ENCODE peak calls at places on chromosomes 11 and 22, in five cellular contexts. X is CD8-positive, alpha-beta T cell; D is Peyer's patch; R is endodermal cell; I is neuronal stem cell. C is an unnamed sample. For H3K9me3, the result is how much of the 10 kb centered on the place peaks cover.

GRCh38 chr11:128563308-128563707 is 24.1 kb downstream of the ETS1 start:
- DNase-seq in X (no peak), D (no peak), R (no peak), I (no peak), C (no peak)

GRCh38 chr11:130672911-130673310 is 224.5 kb downstream of the ADAMTS15 start:
- DNase-seq in X (no peak), D (no peak), R (no peak), I (no peak), C (no peak)

GRCh38 chr11:61975638-61976419 is 8.4 kb upstream of the FTH1 start:
- DNase-seq in X (no peak), D (no peak), R (no peak), I (no peak), C (no peak)

GRCh38 chr22:36136475-36136874 is 24.1 kb downstream of the APOL3 start:
- DNase-seq in X (no peak), D (no peak), R (no peak), I (no peak), C (no peak)

GRCh38 chr22:46673205-46673604 is 53.0 kb downstream of the GRAMD4 start:
- DNase-seq in X (no peak), D (no peak), R (no peak), I (no peak), C (no peak)

GRCh38 chr11:61967924-61968757 is 707 bp upstream of the FTH1 start:
- DNase-seq in X (peak), D (peak), R (peak), I (no peak), C (no peak)

GRCh38 chr22:44752285-44753188 is at the start of gene ARHGAP8:
- DNase-seq in X (no peak), D (no peak), R (peak), I (no peak), C (no peak)

GRCh38 chr11:33804471-33804870 is 30.2 kb upstream of the FBXO3 start:
- DNase-seq in X (no peak), D (no peak), R (no peak), I (no peak), C (no peak)

GRCh38 chr11:120643254-120643653 is 131.7 kb downstream of the GRIK4 start:
- DNase-seq in X (no peak), D (no peak), R (no peak), I (no peak), C (no peak)

GRCh38 chr11:62930157-62930556 is 9.0 kb upstream of the CHRM1 start:
- DNase-seq in X (no peak), D (no peak), R (peak), I (no peak), C (no peak)

GRCh38 chr11:88469828-88470227 is 132.3 kb upstream of the CTSC start:
- DNase-seq in X (no peak), D (no peak), R (no peak), I (no peak), C (no peak)

GRCh38 chr11:109371444-109372176 is 50.4 kb upstream of the C11orf87 start:
- DNase-seq in X (no peak), D (no peak), R (no peak), I (no peak), C (no peak)

GRCh38 chr11:10255388-10256125 is 38.5 kb downstream of the SBF2 start:
- DNase-seq in X (no peak), D (no peak), R (no peak), I (no peak), C (no peak)

GRCh38 chr11:83054001-83054400 is 17.7 kb downstream of the RAB30 start:
- DNase-seq in X (no peak), D (peak), R (no peak), I (no peak), C (no peak)
- H3K4me3 ChIP-seq in X (no peak), D (no peak), R (no peak), I (no peak), C (no peak)

GRCh38 chr11:132202621-132203020 is 832.2 kb downstream of the NTM start:
- DNase-seq in X (no peak), D (no peak), R (no peak), I (no peak), C (no peak)

GRCh38 chr11:132200303-132200936 is 830.0 kb downstream of the NTM start:
- DNase-seq in X (no peak), D (no peak), R (peak), I (no peak), C (no peak)

GRCh38 chr11:132196928-132197327 is 826.5 kb downstream of the NTM start:
- DNase-seq in X (no peak), D (no peak), R (no peak), I (no peak), C (no peak)
- H3K9me3 ChIP-seq in X (under half), D (under half), R (under half), I (under half), C (under half)

GRCh38 chr11:70153133-70153727 is 49.9 kb upstream of the FADD start:
- DNase-seq in X (no peak), D (no peak), R (no peak), I (no peak), C (no peak)
- H3K4me3 ChIP-seq in X (no peak), D (no peak), R (no peak), I (no peak), C (no peak)

GRCh38 chr11:84503503-84503902 is 1123.6 kb downstream of the DLG2 start:
- DNase-seq in X (no peak), D (no peak), R (no peak), I (no peak), C (no peak)

GRCh38 chr11:84498016-84498415 is 1129.1 kb downstream of the DLG2 start:
- DNase-seq in X (no peak), D (no peak), R (no peak), I (no peak), C (no peak)

GRCh38 chr11:84496122-84496521 is 1131.0 kb downstream of the DLG2 start:
- DNase-seq in X (no peak), D (no peak), R (no peak), I (no peak), C (no peak)

GRCh38 chr11:84501750-84502149 is 1125.4 kb downstream of the DLG2 start:
- DNase-seq in X (no peak), D (no peak), R (no peak), I (no peak), C (no peak)
- H3K9me3 ChIP-seq in X (under half), D (under half), R (under half), I (under half), C (under half)

GRCh38 chr11:4610258-4610935 is 2.4 kb upstream of the TRIM68 start:
- DNase-seq in X (no peak), D (no peak), R (no peak), I (no peak), C (no peak)
- H3K4me3 ChIP-seq in X (peak), D (peak), R (no peak), I (no peak), C (no peak)

GRCh38 chr11:1176224-1177019 is 18.7 kb downstream of the MUC5AC start:
- DNase-seq in X (no peak), D (no peak), R (no peak), I (no peak), C (no peak)

GRCh38 chr11:1175461-1176223 is 17.9 kb downstream of the MUC5AC start:
- DNase-seq in X (no peak), D (no peak), R (no peak), I (no peak), C (no peak)

GRCh38 chr11:1172729-1173117 is 15.0 kb downstream of the MUC5AC start:
- DNase-seq in X (no peak), D (no peak), R (no peak), I (no peak), C (no peak)

GRCh38 chr11:1177020-1177770 is 19.4 kb downstream of the MUC5AC start:
- DNase-seq in X (no peak), D (no peak), R (no peak), I (no peak), C (no peak)

GRCh38 chr11:1174441-1175370 is 17.0 kb downstream of the MUC5AC start:
- DNase-seq in X (no peak), D (no peak), R (no peak), I (no peak), C (no peak)
- H3K9me3 ChIP-seq in X (under half), D (under half), R (under half), I (under half), C (under half)

GRCh38 chr22:20418211-20418788 is 19.3 kb downstream of the SCARF2 start:
- DNase-seq in X (peak), D (peak), R (peak), I (peak), C (peak)
- H3K4me3 ChIP-seq in X (peak), D (peak), R (peak), I (peak), C (peak)

DNA sequence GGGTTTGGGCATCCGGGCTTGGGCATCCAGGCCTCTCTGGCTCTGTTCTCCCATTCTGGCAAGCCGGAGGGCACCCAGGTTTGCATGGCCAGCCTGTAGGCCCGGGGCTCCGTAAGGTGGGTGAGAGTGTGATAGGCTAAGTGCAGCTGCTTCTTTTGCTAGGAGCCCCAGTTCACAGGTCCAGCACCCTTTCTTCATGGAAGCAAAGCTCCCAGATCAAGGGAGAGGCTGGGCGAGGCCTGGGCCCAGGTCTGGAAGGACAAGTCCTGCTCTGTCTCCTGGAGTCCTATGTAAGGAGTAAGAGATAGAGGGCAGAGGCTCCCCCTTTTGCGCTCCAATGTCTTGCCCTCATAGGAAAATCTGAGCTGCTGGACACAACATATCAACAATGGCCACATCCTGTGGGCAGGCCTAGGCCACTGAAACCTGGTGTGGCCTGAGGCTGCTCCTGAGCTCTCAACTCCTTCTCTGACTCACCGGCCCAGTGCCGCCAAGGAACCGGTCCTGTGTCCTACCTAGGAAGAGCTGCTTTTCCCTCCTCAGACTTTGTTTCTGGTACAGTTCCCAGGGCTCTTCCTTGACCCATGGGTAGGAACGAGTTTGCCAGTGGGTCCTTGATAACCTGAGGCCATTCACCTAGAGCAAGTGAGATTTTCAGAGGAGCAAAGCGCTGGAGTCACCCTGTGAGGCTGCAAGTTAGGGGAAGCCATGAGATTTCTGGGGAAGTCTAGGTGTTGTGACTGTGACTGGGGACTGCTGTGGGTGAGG is 11.7 kb upstream of the PAX6 start:
- DNase-seq in X (no peak), D (no peak), R (peak), I (no peak), C (no peak)
- H3K9me3 ChIP-seq in X (under half), D (under half), R (under half), I (under half), C (under half)

GRCh38 chr22:31951201-31952093 is 7.1 kb downstream of the YWHAH start:
- DNase-seq in X (no peak), D (no peak), R (no peak), I (no peak), C (no peak)
- H3K4me3 ChIP-seq in X (no peak), D (no peak), R (no peak), I (no peak), C (no peak)

DNA sequence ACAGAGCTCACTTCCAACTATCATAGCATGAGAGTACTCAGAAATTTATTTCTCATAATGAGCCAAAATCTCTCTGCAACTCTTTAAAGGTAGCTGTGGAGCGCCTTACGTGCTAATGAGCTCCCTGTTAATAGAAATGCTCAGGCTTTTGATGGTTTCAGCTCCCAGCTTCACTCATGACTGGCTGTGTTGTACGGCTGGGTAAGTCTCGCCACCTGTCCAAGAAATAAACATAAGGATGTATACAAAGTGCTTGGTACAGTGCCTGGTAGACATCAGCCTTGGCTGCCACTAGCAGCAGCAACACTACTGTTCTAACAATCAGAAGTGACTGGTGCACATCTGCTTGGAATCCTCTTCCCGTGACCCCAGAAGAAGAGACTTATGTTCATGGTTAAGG is 109.5 kb downstream of the LDLRAD3 start:
- DNase-seq in X (no peak), D (no peak), R (no peak), I (no peak), C (no peak)
- H3K9me3 ChIP-seq in X (under half), D (under half), R (under half), I (under half), C (under half)